ENCODE peak calls at places on chromosomes 4 and X, in ten cellular contexts. One of them, this sample, is unnamed.

GRCh38 chrX:46755656-46756055 is 3.3 kb downstream of the SLC9A7 start:
- DNase-seq in HT1080: no peak
- DNase-seq in ovary: no peak
- DNase-seq in stimulated activated naive B cell treated with anti-CD40 and anti-IgM and Interleukin-4, amounts not matched to agents 10 μg/mL and 1 μg/mL and 100 μg/mL, for 72 hours: no peak
- DNase-seq in mesendoderm: no peak
- DNase-seq in IMR-90: no peak
- DNase-seq in activated CD8-positive, alpha-beta memory T cell treated with anti-CD3 and anti-CD28 coated beads, Interleukin-2, amount 50 U/mL, for 4 hours: no peak
- DNase-seq in neural progenitor cell: no peak
- DNase-seq in iris pigment epithelial cell: no peak
- DNase-seq in stimulated activated CD4-positive, alpha-beta T cell treated with anti-CD3 and anti-CD28 coated beads, Interleukin-4, amount 100 ng/mL, for 24 hours: no peak
- DNase-seq in this sample: no peak

GRCh38 chrX:34343001-34343400 is 210.9 kb upstream of the FAM47A start:
- DNase-seq in iris pigment epithelial cell: no peak
- DNase-seq in ovary: no peak
- DNase-seq in neural progenitor cell: no peak
- DNase-seq in IMR-90: no peak
- DNase-seq in mesendoderm: no peak
- DNase-seq in HT1080: no peak
- DNase-seq in activated CD8-positive, alpha-beta memory T cell treated with anti-CD3 and anti-CD28 coated beads, Interleukin-2, amount 50 U/mL, for 4 hours: no peak
- DNase-seq in stimulated activated naive B cell treated with anti-CD40 and anti-IgM and Interleukin-4, amounts not matched to agents 10 μg/mL and 1 μg/mL and 100 μg/mL, for 72 hours: no peak
- DNase-seq in stimulated activated CD4-positive, alpha-beta T cell treated with anti-CD3 and anti-CD28 coated beads, Interleukin-4, amount 100 ng/mL, for 24 hours: no peak
- DNase-seq in this sample: no peak

GRCh38 chr4:147620315-147620714 is 3.1 kb downstream of the TMEM184C start:
- DNase-seq in IMR-90: no peak
- DNase-seq in ovary: no peak
- DNase-seq in stimulated activated CD4-positive, alpha-beta T cell treated with anti-CD3 and anti-CD28 coated beads, Interleukin-4, amount 100 ng/mL, for 24 hours: no peak
- DNase-seq in mesendoderm: no peak
- DNase-seq in iris pigment epithelial cell: no peak
- DNase-seq in activated CD8-positive, alpha-beta memory T cell treated with anti-CD3 and anti-CD28 coated beads, Interleukin-2, amount 50 U/mL, for 4 hours: no peak
- DNase-seq in neural progenitor cell: no peak
- DNase-seq in HT1080: no peak
- DNase-seq in stimulated activated naive B cell treated with anti-CD40 and anti-IgM and Interleukin-4, amounts not matched to agents 10 μg/mL and 1 μg/mL and 100 μg/mL, for 72 hours: no peak
- DNase-seq in this sample: no peak

GRCh38 chrX:107773206-107773605 is 2.4 kb downstream of the TSC22D3 start:
- DNase-seq in activated CD8-positive, alpha-beta memory T cell treated with anti-CD3 and anti-CD28 coated beads, Interleukin-2, amount 50 U/mL, for 4 hours: no peak
- DNase-seq in stimulated activated CD4-positive, alpha-beta T cell treated with anti-CD3 and anti-CD28 coated beads, Interleukin-4, amount 100 ng/mL, for 24 hours: no peak
- DNase-seq in iris pigment epithelial cell: no peak
- DNase-seq in IMR-90: no peak
- DNase-seq in neural progenitor cell: peak
- DNase-seq in ovary: no peak
- DNase-seq in mesendoderm: peak
- DNase-seq in stimulated activated naive B cell treated with anti-CD40 and anti-IgM and Interleukin-4, amounts not matched to agents 10 μg/mL and 1 μg/mL and 100 μg/mL, for 72 hours: no peak
- DNase-seq in HT1080: no peak
- DNase-seq in this sample: no peak

GRCh38 chr4:3879681-3880594 is 113.8 kb downstream of the ADRA2C start:
- DNase-seq in stimulated activated CD4-positive, alpha-beta T cell treated with anti-CD3 and anti-CD28 coated beads, Interleukin-4, amount 100 ng/mL, for 24 hours: peak
- DNase-seq in HT1080: no peak
- DNase-seq in IMR-90: no peak
- DNase-seq in mesendoderm: no peak
- DNase-seq in activated CD8-positive, alpha-beta memory T cell treated with anti-CD3 and anti-CD28 coated beads, Interleukin-2, amount 50 U/mL, for 4 hours: peak
- DNase-seq in iris pigment epithelial cell: no peak
- DNase-seq in ovary: no peak
- DNase-seq in stimulated activated naive B cell treated with anti-CD40 and anti-IgM and Interleukin-4, amounts not matched to agents 10 μg/mL and 1 μg/mL and 100 μg/mL, for 72 hours: no peak
- DNase-seq in neural progenitor cell: no peak
- DNase-seq in this sample: peak

GRCh38 chrX:97685753-97686152 is 802.0 kb downstream of the RPA4 start:
- DNase-seq in iris pigment epithelial cell: peak
- DNase-seq in neural progenitor cell: peak
- DNase-seq in IMR-90: peak
- DNase-seq in mesendoderm: peak
- DNase-seq in ovary: no peak
- DNase-seq in stimulated activated CD4-positive, alpha-beta T cell treated with anti-CD3 and anti-CD28 coated beads, Interleukin-4, amount 100 ng/mL, for 24 hours: peak
- DNase-seq in stimulated activated naive B cell treated with anti-CD40 and anti-IgM and Interleukin-4, amounts not matched to agents 10 μg/mL and 1 μg/mL and 100 μg/mL, for 72 hours: no peak
- DNase-seq in HT1080: peak
- DNase-seq in activated CD8-positive, alpha-beta memory T cell treated with anti-CD3 and anti-CD28 coated beads, Interleukin-2, amount 50 U/mL, for 4 hours: no peak
- DNase-seq in this sample: no peak

GRCh38 chr4:25308266-25308665 is 4.3 kb upstream of the ZCCHC4 start:
- DNase-seq in ovary: no peak
- DNase-seq in stimulated activated naive B cell treated with anti-CD40 and anti-IgM and Interleukin-4, amounts not matched to agents 10 μg/mL and 1 μg/mL and 100 μg/mL, for 72 hours: no peak
- DNase-seq in iris pigment epithelial cell: peak
- DNase-seq in activated CD8-positive, alpha-beta memory T cell treated with anti-CD3 and anti-CD28 coated beads, Interleukin-2, amount 50 U/mL, for 4 hours: no peak
- DNase-seq in IMR-90: no peak
- DNase-seq in mesendoderm: no peak
- DNase-seq in HT1080: no peak
- DNase-seq in neural progenitor cell: no peak
- DNase-seq in stimulated activated CD4-positive, alpha-beta T cell treated with anti-CD3 and anti-CD28 coated beads, Interleukin-4, amount 100 ng/mL, for 24 hours: no peak
- DNase-seq in this sample: no peak

GRCh38 chrX:46620505-46620904 is 46.9 kb downstream of the CHST7 start:
- DNase-seq in mesendoderm: no peak
- DNase-seq in neural progenitor cell: no peak
- DNase-seq in ovary: no peak
- DNase-seq in iris pigment epithelial cell: peak
- DNase-seq in IMR-90: no peak
- DNase-seq in stimulated activated naive B cell treated with anti-CD40 and anti-IgM and Interleukin-4, amounts not matched to agents 10 μg/mL and 1 μg/mL and 100 μg/mL, for 72 hours: no peak
- DNase-seq in stimulated activated CD4-positive, alpha-beta T cell treated with anti-CD3 and anti-CD28 coated beads, Interleukin-4, amount 100 ng/mL, for 24 hours: no peak
- DNase-seq in activated CD8-positive, alpha-beta memory T cell treated with anti-CD3 and anti-CD28 coated beads, Interleukin-2, amount 50 U/mL, for 4 hours: no peak
- DNase-seq in HT1080: peak
- DNase-seq in this sample: no peak

GRCh38 chr4:101346562-101347266 is 612 bp downstream of the PPP3CA start:
- DNase-seq in mesendoderm: peak
- DNase-seq in iris pigment epithelial cell: peak
- DNase-seq in HT1080: peak
- DNase-seq in IMR-90: peak
- DNase-seq in activated CD8-positive, alpha-beta memory T cell treated with anti-CD3 and anti-CD28 coated beads, Interleukin-2, amount 50 U/mL, for 4 hours: peak
- DNase-seq in stimulated activated CD4-positive, alpha-beta T cell treated with anti-CD3 and anti-CD28 coated beads, Interleukin-4, amount 100 ng/mL, for 24 hours: peak
- DNase-seq in stimulated activated naive B cell treated with anti-CD40 and anti-IgM and Interleukin-4, amounts not matched to agents 10 μg/mL and 1 μg/mL and 100 μg/mL, for 72 hours: no peak
- DNase-seq in ovary: peak
- DNase-seq in neural progenitor cell: peak
- DNase-seq in this sample: peak

GRCh38 chrX:10769165-10769564 is 148.8 kb upstream of the MID1 start:
- DNase-seq in activated CD8-positive, alpha-beta memory T cell treated with anti-CD3 and anti-CD28 coated beads, Interleukin-2, amount 50 U/mL, for 4 hours: no peak
- DNase-seq in stimulated activated naive B cell treated with anti-CD40 and anti-IgM and Interleukin-4, amounts not matched to agents 10 μg/mL and 1 μg/mL and 100 μg/mL, for 72 hours: no peak
- DNase-seq in HT1080: peak
- DNase-seq in ovary: no peak
- DNase-seq in neural progenitor cell: peak
- DNase-seq in mesendoderm: peak
- DNase-seq in iris pigment epithelial cell: peak
- DNase-seq in stimulated activated CD4-positive, alpha-beta T cell treated with anti-CD3 and anti-CD28 coated beads, Interleukin-4, amount 100 ng/mL, for 24 hours: no peak
- DNase-seq in IMR-90: peak
- DNase-seq in this sample: no peak

This sample was measured in islet precursor cell.